ENCODE peak calls at places on chromosome 17, in five cellular contexts. Y is colonic mucosa; V is CD4-positive, alpha-beta memory T cell; U is adrenal gland; J is IMR-90. H is an unnamed sample. For H3K4me1, the result is how much of the 10 kb centered on the place peaks cover.

GRCh38 chr17:36089888-36090836 is at the start of gene CCL3:
- DNase-seq in Y (no peak), V (no peak), U (peak), J (no peak), H (no peak)

GRCh38 chr17:81445642-81446500 is 50.6 kb downstream of the BAHCC1 start:
- DNase-seq in Y (no peak), V (no peak), U (no peak), J (no peak), H (no peak)

GRCh38 chr17:81090361-81091133 is 55.6 kb downstream of the BAIAP2 start:
- DNase-seq in Y (peak), V (peak), U (peak), J (no peak), H (peak)

GRCh38 chr17:40194821-40195220 is 17.6 kb downstream of the RAPGEFL1 start:
- DNase-seq in Y (no peak), V (no peak), U (no peak), J (no peak), H (no peak)

GRCh38 chr17:7842950-7843535 is 9.0 kb downstream of the KDM6B start:
- DNase-seq in Y (peak), V (no peak), U (peak), J (peak), H (peak)

GRCh38 chr17:77209330-77209748 is 68.6 kb downstream of the SEC14L1 start:
- DNase-seq in Y (no peak), V (no peak), U (no peak), J (no peak), H (no peak)

GRCh38 chr17:45257115-45257514 is 4.8 kb downstream of the SPATA32 start:
- DNase-seq in Y (no peak), V (no peak), U (no peak), J (no peak), H (no peak)

GRCh38 chr17:40310882-40311391 is 2.0 kb downstream of the RARA start:
- DNase-seq in Y (no peak), V (no peak), U (no peak), J (no peak), H (peak)

GRCh38 chr17:74742153-74742515 is 5.1 kb downstream of the RAB37 start:
- DNase-seq in Y (no peak), V (peak), U (no peak), J (peak), H (peak)

GRCh38 chr17:7192271-7192937 is 13.2 kb upstream of the ASGR1 start:
- DNase-seq in Y (no peak), V (no peak), U (no peak), J (no peak), H (peak)

GRCh38 chr17:7113273-7114071 is 1.1 kb downstream of the ASGR2 start:
- DNase-seq in Y (no peak), V (no peak), U (peak), J (no peak), H (no peak)

GRCh38 chr17:9072626-9073339 is 51.5 kb downstream of the NTN1 start:
- DNase-seq in Y (peak), V (no peak), U (no peak), J (no peak), H (peak)

GRCh38 chr17:44308320-44308818 is at the start of gene RUNDC3A:
- DNase-seq in Y (peak), V (peak), U (peak), J (peak), H (peak)

GRCh38 chr17:794876-795275 is 12.7 kb downstream of the MRM3 start:
- DNase-seq in Y (peak), V (peak), U (peak), J (peak), H (peak)

GRCh38 chr17:72361892-72362291 is 241.1 kb downstream of the SOX9 start:
- DNase-seq in Y (no peak), V (no peak), U (no peak), J (peak), H (no peak)

GRCh38 chr17:21535686-21536085 is 156.6 kb upstream of the KCNJ18 start:
- DNase-seq in Y (no peak), V (no peak), U (no peak), J (no peak), H (no peak)

GRCh38 chr17:61157246-61157887 is 242.3 kb upstream of the TBX2 start:
- DNase-seq in Y (no peak), V (no peak), U (peak), J (peak), H (no peak)

GRCh38 chr17:68248886-68249872 is 1.3 kb downstream of the AMZ2 start:
- DNase-seq in Y (no peak), V (peak), U (no peak), J (no peak), H (no peak)

GRCh38 chr17:47072881-47073280 is 93.8 kb upstream of the RPRML start:
- DNase-seq in Y (no peak), V (no peak), U (peak), J (peak), H (no peak)

GRCh38 chr17:3678095-3678820 is 9.6 kb downstream of the EMC6 start:
- DNase-seq in Y (no peak), V (no peak), U (peak), J (peak), H (peak)

GRCh38 chr17:36647598-36647997 is 46.2 kb downstream of the MRM1 start:
- DNase-seq in Y (no peak), V (no peak), U (no peak), J (no peak), H (no peak)

GRCh38 chr17:19683117-19683516 is 33.3 kb downstream of the SLC47A2 start:
- DNase-seq in Y (no peak), V (no peak), U (no peak), J (no peak), H (no peak)

GRCh38 chr17:15119928-15120327 is 145.2 kb downstream of the PMP22 start:
- DNase-seq in Y (no peak), V (no peak), U (no peak), J (no peak), H (no peak)

GRCh38 chr17:49881054-49881402 is 33.2 kb upstream of the TAC4 start:
- DNase-seq in Y (no peak), V (no peak), U (no peak), J (no peak), H (no peak)

GRCh38 chr17:40097931-40098845 is 2.2 kb downstream of the NR1D1 start:
- DNase-seq in Y (peak), V (no peak), U (peak), J (no peak), H (peak)

GRCh38 chr17:76561332-76561731 is 21.5 kb downstream of the PRCD start:
- DNase-seq in Y (no peak), V (peak), U (no peak), J (peak), H (no peak)

GRCh38 chr17:68302666-68303065 is 11.4 kb downstream of the ARSG start:
- DNase-seq in Y (no peak), V (no peak), U (no peak), J (no peak), H (no peak)

GRCh38 chr17:16052486-16052885 is 52.9 kb downstream of the TTC19 start:
- DNase-seq in Y (no peak), V (no peak), U (no peak), J (peak), H (no peak)

GRCh38 chr17:82678265-82678891 is 20.1 kb downstream of the RAB40B start:
- DNase-seq in Y (no peak), V (no peak), U (no peak), J (no peak), H (no peak)

GRCh38 chr17:17706140-17707060 is 25.1 kb downstream of the RAI1 start:
- DNase-seq in Y (no peak), V (no peak), U (no peak), J (no peak), H (no peak)
- H3K4me1 ChIP-seq in Y (under half), V (under half), U (under half), J (half or more), H (under half)

DNA sequence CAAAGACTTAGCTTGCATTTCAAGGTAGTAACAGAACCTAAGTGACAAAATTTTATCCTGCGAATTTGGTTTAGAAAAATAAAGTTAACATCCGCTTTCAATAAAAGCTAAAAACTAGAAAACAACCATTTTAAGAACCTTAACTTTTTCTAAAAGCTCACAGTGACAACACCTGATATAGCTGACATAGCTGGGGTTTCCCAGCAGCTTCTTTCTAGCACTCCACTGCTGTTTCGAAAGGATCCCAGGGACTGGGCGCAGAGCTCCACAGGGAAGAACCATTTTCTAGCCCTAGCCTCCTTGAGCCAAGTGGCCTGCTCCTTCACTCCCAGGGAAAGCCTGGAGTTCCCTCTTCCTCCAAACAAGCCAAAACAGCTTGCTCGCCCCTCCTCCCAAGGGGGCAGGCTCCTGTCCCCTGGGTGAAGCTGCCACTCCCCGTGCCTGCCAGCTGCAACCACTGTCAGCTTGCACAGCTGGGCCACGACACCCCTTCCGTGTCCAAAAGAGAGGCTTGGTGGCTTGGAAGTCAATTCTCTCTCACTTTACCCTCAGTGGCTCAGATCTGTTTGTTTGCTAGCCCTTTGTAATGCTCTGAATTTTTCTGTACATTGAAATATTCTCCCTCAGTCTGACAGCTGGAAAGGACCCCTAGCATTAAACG is 59.8 kb downstream of the CYTH1 start:
- DNase-seq in Y (no peak), V (no peak), U (no peak), J (no peak), H (no peak)
- H3K4me1 ChIP-seq in Y (under half), V (half or more), U (under half), J (under half), H (under half)

DNA sequence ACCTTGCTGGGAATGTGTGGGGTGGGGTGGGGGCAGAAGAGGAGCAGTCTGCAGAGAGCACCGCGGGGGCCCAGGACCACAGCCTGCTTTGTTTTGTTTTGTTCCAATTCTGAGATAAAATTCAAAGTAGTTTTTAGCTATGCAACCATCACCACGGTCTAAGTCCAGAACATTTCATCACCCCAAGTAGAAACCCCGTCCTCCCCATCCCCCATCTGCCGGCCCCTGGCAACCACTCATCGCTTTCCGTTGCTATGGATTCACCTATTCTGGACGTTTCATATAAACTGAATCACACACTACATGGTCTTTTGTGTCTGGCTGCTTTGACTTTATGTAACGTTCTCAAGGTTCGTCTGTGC is 27.5 kb upstream of the RASD1 start:
- DNase-seq in Y (no peak), V (no peak), U (no peak), J (no peak), H (peak)
- H3K4me1 ChIP-seq in Y (under half), V (under half), U (under half), J (under half), H (under half)

DNA sequence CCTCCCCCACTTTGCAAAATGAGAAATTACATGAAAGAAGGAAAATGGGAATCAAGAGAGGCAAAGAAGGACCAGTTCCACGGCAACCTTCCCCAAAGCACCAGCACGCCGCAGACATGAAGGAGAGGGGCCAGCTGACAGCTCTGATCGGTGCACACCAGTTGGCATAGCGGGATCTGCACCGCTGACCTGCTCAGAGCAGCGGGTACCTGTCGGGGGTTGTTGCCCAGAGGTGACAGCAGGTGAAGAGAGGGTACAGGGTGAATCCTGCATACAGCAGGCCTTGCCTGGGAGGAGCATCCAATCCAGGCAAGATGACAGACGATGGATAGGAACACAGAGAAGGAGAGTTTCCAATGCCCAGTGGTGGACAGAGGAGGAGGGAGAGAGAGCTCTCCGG is 24.1 kb downstream of the CEP295NL start:
- DNase-seq in Y (no peak), V (no peak), U (no peak), J (no peak), H (no peak)
- H3K4me1 ChIP-seq in Y (under half), V (under half), U (under half), J (under half), H (under half)

GRCh38 chr17:64020068-64020766 is at the start of gene ICAM2:
- DNase-seq in Y (peak), V (peak), U (peak), J (no peak), H (peak)
- H3K4me1 ChIP-seq in Y (under half), V (half or more), U (under half), J (under half), H (under half)

GRCh38 chr17:17769869-17770361 is 66.9 kb downstream of the SREBF1 start:
- DNase-seq in Y (no peak), V (no peak), U (no peak), J (no peak), H (no peak)
- H3K4me1 ChIP-seq in Y (under half), V (under half), U (under half), J (half or more), H (under half)

GRCh38 chr17:64503821-64504768 is 2.0 kb downstream of the DDX5 start:
- DNase-seq in Y (no peak), V (peak), U (no peak), J (no peak), H (no peak)
- H3K4me1 ChIP-seq in Y (under half), V (half or more), U (under half), J (under half), H (under half)

DNA sequence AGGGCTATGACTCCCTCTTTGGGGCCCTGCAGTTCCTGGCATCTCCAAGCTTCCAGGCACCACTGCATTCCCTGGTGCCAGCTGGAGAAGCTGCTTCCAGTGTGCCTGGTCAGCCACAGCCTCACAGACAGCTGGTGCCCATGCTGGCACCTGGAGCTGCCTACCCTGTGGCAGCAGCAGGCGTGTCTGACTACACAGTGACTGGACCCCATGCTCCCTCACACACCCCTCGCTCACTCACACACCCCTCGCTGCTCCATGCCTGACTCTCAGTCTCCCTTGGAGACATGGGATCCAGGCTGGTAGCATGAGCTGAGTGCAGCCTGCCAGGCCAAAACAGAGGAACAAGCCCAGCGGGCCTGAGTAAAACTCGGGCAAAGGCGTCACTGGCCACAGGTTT is 59.1 kb upstream of the SMIM36 start:
- DNase-seq in Y (no peak), V (no peak), U (no peak), J (no peak), H (no peak)
- H3K4me1 ChIP-seq in Y (under half), V (under half), U (under half), J (under half), H (under half)

DNA sequence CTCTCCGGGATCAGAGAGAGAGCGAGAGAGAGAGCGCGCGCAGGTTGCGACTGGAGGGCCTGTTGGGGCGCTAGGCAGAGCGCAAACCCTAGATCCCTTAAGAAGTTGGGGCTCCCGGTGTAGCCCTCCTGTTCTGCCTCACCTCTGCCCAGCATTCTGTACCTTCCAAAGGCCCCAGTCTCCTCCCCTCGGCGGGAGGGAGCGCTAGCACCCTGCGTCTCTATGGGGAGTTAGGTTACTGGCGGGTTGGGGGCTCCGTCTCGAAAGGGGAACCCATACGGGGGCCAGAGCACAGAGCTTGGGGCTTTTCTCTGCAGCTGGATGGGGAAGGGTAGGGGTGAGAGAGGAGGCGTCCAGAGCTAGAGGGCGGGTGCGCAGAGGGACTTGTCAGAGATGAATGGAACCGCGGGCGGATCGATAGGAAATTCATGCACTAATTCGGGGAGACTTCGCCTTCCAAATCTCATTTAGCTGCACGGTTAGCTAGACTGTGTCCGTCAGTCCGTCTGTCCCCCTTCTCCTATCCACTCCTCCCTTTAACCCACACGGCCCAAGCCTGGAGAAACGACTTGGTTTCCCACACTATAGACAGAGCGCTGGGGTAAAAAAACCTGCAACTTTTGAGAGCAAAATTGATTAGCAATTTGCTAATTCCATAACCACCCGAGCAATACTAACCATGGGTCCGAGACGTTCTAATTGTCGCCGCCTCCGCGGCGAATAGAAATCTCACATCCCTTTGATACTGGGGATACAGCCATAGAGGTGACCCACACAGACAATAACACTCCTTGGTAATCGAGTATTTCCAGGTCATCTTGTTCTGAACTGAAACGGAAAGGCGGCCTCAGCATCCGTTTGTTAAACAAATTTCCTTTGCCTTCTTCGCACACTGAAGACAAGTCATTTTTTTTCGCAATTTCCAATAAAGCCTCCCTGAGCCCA is 738 bp upstream of the HOXB4 start:
- DNase-seq in Y (no peak), V (no peak), U (no peak), J (peak), H (peak)
- H3K4me1 ChIP-seq in Y (under half), V (half or more), U (under half), J (under half), H (under half)

H was measured in right cardiac atrium.